ENCODE peak calls at places on chromosomes 4 and X, in six cellular contexts. U, H, D, T, Y and S are unnamed samples.

GRCh38 chr4:7353046-7353790 is 81.5 kb downstream of the PSAPL1 start:
- DNase-seq in U (no peak), H (no peak), D (no peak), T (no peak), Y (no peak), S (no peak)

GRCh38 chrX:30949554-30949953 is 60.5 kb upstream of the TAB3 start:
- DNase-seq in U (no peak), H (no peak), D (no peak), T (no peak), Y (no peak), S (no peak)

GRCh38 chr4:104017213-104017612 is 297.4 kb upstream of the TACR3 start:
- DNase-seq in U (no peak), H (no peak), D (no peak), T (no peak), Y (no peak), S (no peak)

GRCh38 chr4:75995727-75996126 is 5.0 kb upstream of the SDAD1 start:
- DNase-seq in U (no peak), H (peak), D (no peak), T (peak), Y (no peak), S (no peak)

GRCh38 chrX:38806054-38806389 is 4.8 kb downstream of the MID1IP1 start:
- DNase-seq in U (no peak), H (no peak), D (no peak), T (no peak), Y (no peak), S (no peak)

GRCh38 chr4:8015512-8015911 is 75.9 kb upstream of the AFAP1 start:
- DNase-seq in U (no peak), H (no peak), D (no peak), T (no peak), Y (no peak), S (no peak)

GRCh38 chr4:155566241-155566823 is 100.3 kb upstream of the GUCY1A1 start:
- DNase-seq in U (peak), H (no peak), D (no peak), T (no peak), Y (no peak), S (no peak)

GRCh38 chr4:156892695-156893211 is 78.8 kb downstream of the PDGFC start:
- DNase-seq in U (no peak), H (no peak), D (no peak), T (no peak), Y (no peak), S (no peak)

GRCh38 chr4:95289028-95289634 is 259.6 kb downstream of the UNC5C start:
- DNase-seq in U (no peak), H (no peak), D (no peak), T (no peak), Y (no peak), S (no peak)

GRCh38 chrX:88612870-88613329 is 134.1 kb upstream of the CPXCR1 start:
- DNase-seq in U (no peak), H (no peak), D (no peak), T (no peak), Y (no peak), S (no peak)

GRCh38 chrX:71514367-71515038 is 18.4 kb upstream of the OGT start:
- DNase-seq in U (no peak), H (no peak), D (peak), T (no peak), Y (no peak), S (no peak)